ENCODE peak calls at places on chromosomes 12 and 14, in six cellular contexts. L is IMR-90, Z is mesenchymal stem cell, N is neuronal stem cell, F is H1, D is mesendoderm. R is an unnamed sample. For H3K36me3, the result is how much of the 10 kb centered on the place peaks cover.

GRCh38 chr12:49219417-49220026 is 30.6 kb upstream of the TUBA1A start:
- DNase-seq in L (no peak), Z (no peak), N (no peak), F (no peak), D (no peak), R (no peak)

GRCh38 chr12:69068431-69068830 is 135.5 kb upstream of the CPM start:
- DNase-seq in L (peak), Z (no peak), N (no peak), F (no peak), D (peak), R (no peak)

GRCh38 chr12:55057466-55057865 is 37.7 kb downstream of the NEUROD4 start:
- DNase-seq in L (no peak), Z (no peak), N (no peak), F (no peak), D (peak), R (peak)

GRCh38 chr12:13505224-13505623 is 308.7 kb downstream of the EMP1 start:
- DNase-seq in L (no peak), Z (no peak), N (no peak), F (no peak), D (peak), R (no peak)

GRCh38 chr12:63967781-63968180 is 123.3 kb downstream of the SRGAP1 start:
- DNase-seq in L (peak), Z (no peak), N (no peak), F (no peak), D (no peak), R (no peak)

GRCh38 chr12:29428630-29429029 is 47.7 kb upstream of the ERGIC2 start:
- DNase-seq in L (peak), Z (peak), N (no peak), F (no peak), D (no peak), R (no peak)

GRCh38 chr12:18747960-18748359 is 10.0 kb downstream of the CAPZA3 start:
- DNase-seq in L (peak), Z (peak), N (no peak), F (no peak), D (peak), R (peak)

GRCh38 chr12:25764892-25765291 is 193.6 kb upstream of the RASSF8 start:
- DNase-seq in L (no peak), Z (no peak), N (no peak), F (no peak), D (no peak), R (no peak)

GRCh38 chr14:101598159-101598558 is 36.9 kb downstream of the DIO3 start:
- DNase-seq in L (no peak), Z (no peak), N (no peak), F (no peak), D (no peak), R (no peak)

GRCh38 chr14:73007835-73008234 is 19.1 kb downstream of the ZFYVE1 start:
- DNase-seq in L (no peak), Z (peak), N (no peak), F (no peak), D (no peak), R (no peak)

GRCh38 chr12:32031109-32031508 is 71.9 kb downstream of the RESF1 start:
- DNase-seq in L (no peak), Z (no peak), N (no peak), F (no peak), D (peak), R (no peak)

GRCh38 chr12:89863968-89864367 is 155.3 kb upstream of the ATP2B1 start:
- DNase-seq in L (no peak), Z (no peak), N (no peak), F (no peak), D (no peak), R (no peak)

GRCh38 chr12:114733919-114734318 is 49.9 kb upstream of the TBX3 start:
- DNase-seq in L (no peak), Z (no peak), N (no peak), F (no peak), D (no peak), R (no peak)

GRCh38 chr14:32594766-32595165 is 265.7 kb downstream of the AKAP6 start:
- DNase-seq in L (peak), Z (peak), N (no peak), F (no peak), D (no peak), R (no peak)

GRCh38 chr12:55706840-55707671 is 648 bp downstream of the ITGA7 start:
- DNase-seq in L (no peak), Z (no peak), N (no peak), F (no peak), D (peak), R (no peak)

GRCh38 chr12:80937391-80938238 is at the start of gene LIN7A:
- DNase-seq in L (peak), Z (peak), N (peak), F (peak), D (peak), R (peak)

GRCh38 chr14:78612666-78613065 is 442.5 kb downstream of the NRXN3 start:
- DNase-seq in L (no peak), Z (no peak), N (no peak), F (no peak), D (no peak), R (no peak)

GRCh38 chr14:67580336-67581230 is 19.5 kb downstream of the PIGH start:
- DNase-seq in L (no peak), Z (no peak), N (no peak), F (no peak), D (no peak), R (no peak)

GRCh38 chr12:121400332-121401139 is 618 bp downstream of the RNF34 start:
- DNase-seq in L (peak), Z (peak), N (peak), F (no peak), D (peak), R (peak)

GRCh38 chr14:103138483-103139370 is 15.5 kb downstream of the TNFAIP2 start:
- DNase-seq in L (no peak), Z (no peak), N (no peak), F (no peak), D (peak), R (peak)

DNA sequence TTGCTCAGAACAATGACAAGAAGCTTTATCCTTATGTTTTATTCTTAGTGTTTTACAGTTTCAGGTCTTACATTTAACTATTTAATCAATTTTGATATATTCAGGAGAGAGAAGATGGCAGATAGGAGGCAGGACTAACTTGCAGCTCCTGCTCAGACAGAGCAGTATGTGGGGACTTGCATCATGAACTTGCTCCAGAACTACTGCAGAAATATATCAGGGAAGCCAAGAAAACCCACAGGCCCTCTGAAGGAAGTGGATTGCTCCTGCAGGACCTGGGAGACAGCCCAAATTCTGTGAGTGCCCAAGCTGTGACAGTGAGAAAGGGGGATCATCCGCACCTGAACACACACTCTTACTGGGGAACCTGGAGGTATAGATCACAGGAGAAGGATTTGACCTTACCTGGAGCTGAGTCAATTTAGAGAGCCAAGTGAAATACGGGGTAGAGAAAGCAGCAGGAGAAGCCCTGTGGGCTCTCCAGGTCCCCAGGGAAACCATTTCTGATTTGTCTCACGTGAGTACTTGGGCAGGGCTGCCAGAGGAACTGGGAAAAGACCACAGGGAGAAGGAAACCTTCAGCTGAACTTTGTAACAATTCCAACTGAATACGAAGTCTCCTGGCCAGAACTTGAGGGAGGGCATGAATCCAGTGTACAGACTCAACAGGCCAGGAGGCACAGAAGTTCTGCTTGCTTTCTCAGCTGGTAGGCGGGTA is 28.9 kb upstream of the TSPAN8 start:
- DNase-seq in L (no peak), Z (no peak), N (no peak), F (no peak), D (no peak), R (no peak)
- H3K9ac ChIP-seq in L (no peak), Z (no peak), N (no peak), F (no peak), D (no peak), R (no peak)

GRCh38 chr12:120161852-120162251 is 32.7 kb downstream of the GCN1 start:
- DNase-seq in L (no peak), Z (no peak), N (no peak), F (no peak), D (no peak), R (no peak)
- H3K36me3 ChIP-seq in L (half or more), Z (half or more), N (half or more), F (half or more), D (under half), R (half or more)

DNA sequence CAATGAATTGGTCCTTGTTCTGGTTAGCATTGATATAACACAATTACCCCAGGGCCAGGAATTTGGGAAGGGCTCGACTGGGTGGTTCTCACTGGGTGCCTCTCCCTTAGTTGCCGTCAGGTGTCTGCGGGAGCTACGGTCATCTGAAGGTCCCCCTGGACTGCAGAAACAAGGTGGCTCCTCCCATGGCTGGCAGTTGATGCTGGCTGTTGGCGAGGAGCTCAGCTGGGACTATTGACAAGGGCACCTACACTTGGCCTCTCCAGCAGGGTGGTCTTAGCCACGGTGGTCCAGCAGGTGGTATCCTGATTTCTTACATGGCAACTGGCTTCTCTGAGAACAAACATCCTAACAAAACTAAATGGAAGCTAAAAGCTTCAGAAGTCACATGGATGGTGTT is 41.0 kb upstream of the RGS6 start:
- DNase-seq in L (no peak), Z (no peak), N (no peak), F (no peak), D (no peak), R (no peak)
- H2AK5ac ChIP-seq in L (no peak), Z (no peak), N (no peak), F (no peak), D (no peak), R (no peak)

GRCh38 chr12:50785406-50785805 is 21.5 kb downstream of the ATF1 start:
- DNase-seq in L (no peak), Z (no peak), N (no peak), F (no peak), D (no peak), R (peak)
- H3K9ac ChIP-seq in L (peak), Z (no peak), N (no peak), F (no peak), D (no peak), R (no peak)

GRCh38 chr14:34527591-34527990 is 11.9 kb downstream of the EAPP start:
- DNase-seq in L (no peak), Z (no peak), N (no peak), F (no peak), D (no peak), R (no peak)
- H3K36me3 ChIP-seq in L (half or more), Z (half or more), N (under half), F (under half), D (under half), R (half or more)

GRCh38 chr14:23548351-23549318 is 2.9 kb downstream of the ZFHX2 start:
- DNase-seq in L (peak), Z (no peak), N (no peak), F (no peak), D (peak), R (peak)
- H2AK5ac ChIP-seq in L (peak), Z (no peak), N (no peak), F (peak), D (no peak), R (no peak)

GRCh38 chr14:75156111-75156510 is 20.3 kb downstream of the TMED10 start:
- DNase-seq in L (no peak), Z (no peak), N (no peak), F (no peak), D (no peak), R (no peak)

GRCh38 chr14:75156901-75157300 is 19.5 kb downstream of the TMED10 start:
- DNase-seq in L (no peak), Z (no peak), N (no peak), F (no peak), D (peak), R (peak)

GRCh38 chr14:75155159-75155558 is 21.3 kb downstream of the TMED10 start:
- DNase-seq in L (no peak), Z (no peak), N (no peak), F (no peak), D (no peak), R (peak)

GRCh38 chr14:75150150-75150549 is 23.3 kb upstream of the NEK9 start:
- DNase-seq in L (no peak), Z (peak), N (no peak), F (no peak), D (no peak), R (no peak)

GRCh38 chr14:75153295-75153694 is 23.1 kb downstream of the TMED10 start:
- DNase-seq in L (no peak), Z (no peak), N (no peak), F (no peak), D (peak), R (no peak)
- H3K9ac ChIP-seq in L (no peak), Z (no peak), N (no peak), F (no peak), D (no peak), R (no peak)

R was measured in trophoblast cell.